ENCODE peak calls at places on chromosomes 3 and 15, in six cellular contexts. R, J, Z, O, K and T are unnamed samples.

GRCh38 chr3:167969554-167969953 is 126.2 kb downstream of the GOLIM4 start:
- DNase-seq in R (no peak), J (no peak), Z (no peak), K (no peak), O (no peak), T (no peak)

GRCh38 chr3:172153335-172153861 is 114.0 kb downstream of the FNDC3B start:
- DNase-seq in O (peak; percentile 66), K (peak; percentile 95), Z (peak; percentile 98), J (no peak), R (no peak), T (peak; percentile 70)

GRCh38 chr15:85118173-85118572 is 136.5 kb downstream of the PDE8A start:
- DNase-seq in Z (no peak), J (no peak), K (no peak), R (no peak), O (no peak), T (no peak)

GRCh38 chr3:101268987-101269386 is 51.4 kb downstream of the IMPG2 start:
- DNase-seq in O (no peak), R (no peak), J (no peak), Z (no peak), K (no peak), T (no peak)

GRCh38 chr3:69671082-69671952 is 67.9 kb upstream of the MITF start:
- DNase-seq in Z (peak; percentile 26), R (no peak), O (peak; percentile 74), J (peak; percentile 50), K (no peak), T (no peak)

GRCh38 chr3:71066849-71067261 is 516.7 kb downstream of the FOXP1 start:
- DNase-seq in K (no peak), O (no peak), Z (peak; percentile 59), J (peak; percentile 24), R (no peak), T (peak; percentile 70)

GRCh38 chr15:31230630-31231485 is 95.8 kb upstream of the KLF13 start:
- DNase-seq in K (no peak), Z (no peak), R (peak; percentile 67), J (no peak), O (no peak), T (no peak)

GRCh38 chr3:55042591-55042990 is 114.7 kb upstream of the LRTM1 start:
- DNase-seq in R (no peak), O (no peak), J (no peak), K (no peak), Z (peak; percentile 33), T (no peak)

GRCh38 chr15:40085225-40085624 is 23.5 kb downstream of the BMF start:
- DNase-seq in K (no peak), J (no peak), R (no peak), Z (no peak), O (no peak), T (no peak)

GRCh38 chr15:77455696-77456293 is 35.1 kb downstream of the HMG20A start:
- DNase-seq in J (no peak), K (no peak), Z (peak; percentile 78), R (no peak), O (no peak), T (no peak)

GRCh38 chr3:178297732-178298131 is 238.5 kb upstream of the KCNMB2 start:
- DNase-seq in O (no peak), J (no peak), K (no peak), R (no peak), Z (peak; percentile 46), T (no peak)

GRCh38 chr15:79432345-79433311 is 492 bp downstream of the MINAR1 start:
- DNase-seq in Z (peak; percentile 13), O (peak; percentile 82), K (no peak), R (no peak), J (peak; percentile 74), T (no peak)

GRCh38 chr15:82968066-82968465 is 15.5 kb upstream of the HOMER2 start:
- DNase-seq in K (no peak), O (no peak), J (no peak), R (no peak), Z (peak; percentile 83), T (no peak)